ENCODE peak calls at places on chromosome 21, in ten cellular contexts. N, E, S, T, J, K, L, Q, D and B are unnamed samples.
A peak's percentile ranks its signal among the peaks of the same experiment; 100 is the strongest.

GRCh38 chr21:14589855-14590563 is 43.9 kb upstream of the SAMSN1 start:
- DNase-seq in E (no peak), L (no peak), N (no peak), K (no peak), J (no peak), S (no peak), Q (no peak), T (no peak), D (no peak), B (no peak)

GRCh38 chr21:46308431-46308830 is 15.2 kb downstream of the C21orf58 start:
- DNase-seq in D (no peak), S (no peak), N (no peak), Q (no peak), L (no peak), J (no peak), T (no peak), E (no peak), K (no peak), B (no peak)

GRCh38 chr21:23016617-23017016 is 2018.4 kb downstream of the NCAM2 start:
- DNase-seq in L (no peak), T (no peak), S (no peak), E (no peak), D (no peak), N (no peak), K (no peak), Q (no peak), J (no peak), B (no peak)

GRCh38 chr21:45981154-45981606 is 390 bp upstream of the COL6A1 start:
- DNase-seq in S (peak; percentile 94), Q (peak; percentile 92), D (peak; percentile 83), J (peak; percentile 22), K (peak; percentile 84), L (peak; percentile 86), T (peak; percentile 27), E (peak; percentile 81), N (peak; percentile 78), B (peak; percentile 70)

GRCh38 chr21:46423546-46424061 is 35.1 kb upstream of the DIP2A start:
- DNase-seq in D (no peak), T (no peak), S (no peak), E (no peak), N (no peak), L (no peak), Q (no peak), K (no peak), J (no peak), B (no peak)

GRCh38 chr21:45070970-45071369 is 3.4 kb upstream of the ADARB1 start:
- DNase-seq in E (no peak), K (no peak), J (no peak), L (no peak), T (no peak), S (no peak), Q (no peak), D (no peak), N (no peak), B (no peak)

GRCh38 chr21:43824250-43824882 is 35.0 kb downstream of the RRP1 start:
- DNase-seq in J (no peak), S (no peak), L (peak; percentile 71), K (no peak), E (peak; percentile 45), N (peak; percentile 10), Q (peak; percentile 56), D (no peak), T (peak; percentile 23), B (no peak)

GRCh38 chr21:37041706-37042271 is 31.1 kb downstream of the PIGP start:
- DNase-seq in K (no peak), J (no peak), E (no peak), D (no peak), Q (no peak), T (no peak), L (no peak), S (no peak), N (no peak), B (no peak)

GRCh38 chr21:44531606-44532128 is 8.3 kb downstream of the KRTAP10-1 start:
- DNase-seq in Q (no peak), J (peak; percentile 11), N (no peak), L (no peak), S (no peak), E (no peak), D (peak; percentile 55), K (peak; percentile 3), T (no peak), B (no peak)

GRCh38 chr21:31560479-31560878 is 99.0 kb upstream of the SOD1 start:
- DNase-seq in Q (no peak), E (no peak), J (no peak), L (no peak), K (no peak), D (peak; percentile 23), T (no peak), N (no peak), S (no peak), B (no peak)

GRCh38 chr21:31557956-31558838 is 101.3 kb upstream of the SOD1 start:
- DNase-seq in Q (no peak), K (no peak), D (peak; percentile 58), N (no peak), J (peak; percentile 26), E (no peak), L (no peak), S (no peak), T (no peak), B (peak; percentile 53)

GRCh38 chr21:31559368-31560119 is 99.9 kb upstream of the SOD1 start:
- DNase-seq in D (peak; percentile 88), E (peak; percentile 96), L (peak; percentile 91), N (peak; percentile 42), J (peak; percentile 83), T (peak; percentile 83), S (no peak), K (peak; percentile 92), Q (peak; percentile 87), B (peak; percentile 97)

GRCh38 chr21:31557421-31557955 is 102.0 kb upstream of the SOD1 start:
- DNase-seq in L (no peak), J (peak; percentile 25), T (no peak), S (no peak), Q (no peak), N (no peak), D (peak; percentile 47), K (no peak), E (no peak), B (peak; percentile 18)

DNA sequence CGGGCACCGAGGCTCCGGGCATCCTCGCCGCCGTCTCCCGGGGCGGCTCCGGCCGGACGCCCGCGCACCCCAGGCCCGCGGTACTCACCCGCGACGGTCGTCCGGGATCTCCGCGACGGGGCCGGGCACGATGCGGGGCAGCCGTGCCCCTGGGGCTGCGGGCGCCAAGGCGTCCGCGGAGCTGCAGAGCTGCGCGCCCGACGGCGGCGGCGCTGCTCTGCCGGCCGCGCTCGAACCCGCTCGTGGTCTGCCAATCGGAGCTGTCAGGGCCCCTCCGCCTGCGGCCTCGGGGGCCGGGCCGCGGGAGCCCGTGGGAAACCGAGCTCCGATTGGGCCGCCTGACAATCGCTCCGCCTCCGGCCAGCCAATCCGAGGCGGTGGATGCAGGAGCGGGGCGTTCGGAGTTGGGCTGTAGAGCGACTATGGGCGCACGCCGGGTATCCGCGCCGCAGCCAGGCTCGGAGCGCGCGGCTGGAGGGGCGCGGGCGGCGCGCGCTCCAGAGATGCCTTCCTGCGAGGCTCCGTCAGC is 100.6 kb upstream of the SOD1 start:
- DNase-seq in K (peak; percentile 86), J (peak; percentile 80), S (no peak), E (peak; percentile 87), D (peak; percentile 86), Q (peak; percentile 80), T (peak; percentile 83), L (peak; percentile 90), N (peak; percentile 30), B (peak; percentile 93)
- TF ChIP-seq CTCF in K (peak; percentile 31), J (no peak), S (no peak), E (no peak), D (no peak), Q (no peak), T (no peak), L (no peak), N (no peak), B (peak; percentile 27)

GRCh38 chr21:41802684-41803083 is 35.8 kb upstream of the RIPK4 start:
- DNase-seq in L (peak; percentile 53), T (no peak), J (no peak), Q (peak; percentile 48), K (peak; percentile 75), N (no peak), S (no peak), E (peak; percentile 38), D (no peak), B (no peak)
- TF ChIP-seq CTCF in L (no peak), T (no peak), J (no peak), Q (no peak), K (no peak), N (no peak), S (no peak), E (no peak), D (no peak), B (no peak)

GRCh38 chr21:28776251-28776650 is 216.4 kb downstream of the LTN1 start:
- DNase-seq in S (no peak), D (no peak), L (peak; percentile 96), T (peak; percentile 41), J (no peak), N (peak; percentile 74), E (peak; percentile 81), K (no peak), Q (peak; percentile 92), B (peak; percentile 77)

GRCh38 chr21:28779914-28780313 is 212.8 kb downstream of the LTN1 start:
- DNase-seq in Q (no peak), N (no peak), D (no peak), T (no peak), E (no peak), K (no peak), L (no peak), J (no peak), S (no peak), B (no peak)

GRCh38 chr21:28783641-28784185 is 209.0 kb downstream of the LTN1 start:
- DNase-seq in D (peak; percentile 55), K (no peak), J (no peak), S (no peak), E (no peak), N (no peak), T (no peak), Q (no peak), L (no peak), B (no peak)

GRCh38 chr21:28781602-28782274 is 210.9 kb downstream of the LTN1 start:
- DNase-seq in D (no peak), K (no peak), L (peak; percentile 65), S (peak; percentile 28), E (no peak), J (no peak), Q (peak; percentile 61), N (no peak), T (peak; percentile 40), B (peak; percentile 23)
- TF ChIP-seq CTCF in D (peak; percentile 38), K (peak; percentile 56), L (peak; percentile 79), S (peak; percentile 61), E (peak; percentile 67), J (no peak), Q (peak; percentile 69), N (peak; percentile 69), T (peak; percentile 42), B (peak; percentile 50)

DNA sequence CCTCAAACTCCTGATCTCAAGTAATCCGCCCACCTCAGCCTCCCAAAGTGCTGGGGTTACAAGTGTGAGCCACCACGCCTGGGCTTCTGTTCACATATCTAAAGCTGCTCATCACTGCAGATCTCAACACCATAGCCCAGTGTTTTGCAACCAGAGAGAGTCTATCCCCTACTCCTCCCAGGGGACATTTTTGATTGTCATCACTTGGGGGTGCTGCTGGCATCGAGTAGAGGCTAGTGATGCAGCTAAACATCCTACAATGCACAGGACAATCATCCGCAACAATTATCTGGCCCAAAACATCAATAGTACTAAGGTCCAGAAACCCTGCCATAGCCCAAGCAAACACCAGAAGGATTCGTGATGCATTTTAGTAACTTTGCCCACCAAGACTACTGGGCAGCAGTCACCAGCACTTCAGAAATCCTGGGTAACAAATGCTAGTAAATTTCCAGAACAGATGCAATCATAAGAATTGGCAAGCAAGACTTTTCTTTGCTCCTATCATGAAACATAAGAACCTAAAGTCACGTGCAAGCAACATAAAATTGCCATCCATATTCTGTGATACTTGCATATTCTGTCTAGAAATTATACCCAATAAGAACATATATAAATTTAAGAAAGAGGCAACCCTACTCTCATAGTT is 159.2 kb downstream of the APP start:
- DNase-seq in N (no peak), K (no peak), S (no peak), E (no peak), J (no peak), L (no peak), Q (no peak), D (no peak), T (no peak), B (no peak)
- TF ChIP-seq CTCF in N (no peak), K (no peak), S (no peak), E (no peak), J (no peak), L (no peak), Q (no peak), D (no peak), T (no peak), B (no peak)